ENCODE peak calls at places on chromosomes 12 and 14, in ten cellular contexts. E, F, B, L, T, Q, Z, W, O and I are unnamed samples.

GRCh38 chr14:59964251-59965007 is 44.5 kb downstream of the LRRC9 start:
- DNase-seq in E (no peak), F (peak; percentile 1), B (no peak), L (no peak), T (no peak), Q (no peak), Z (no peak), W (peak; percentile 10), O (no peak), I (no peak)

GRCh38 chr12:101243074-101243473 is 33.0 kb upstream of the SLC5A8 start:
- DNase-seq in E (no peak), F (no peak), B (no peak), L (no peak), T (no peak), Q (no peak), Z (no peak), W (no peak), O (no peak), I (no peak)

GRCh38 chr12:45725631-45726593 is 3.6 kb upstream of the ARID2 start:
- DNase-seq in E (peak; percentile 39), F (peak; percentile 54), B (peak; percentile 26), L (no peak), T (no peak), Q (no peak), Z (no peak), W (no peak), O (no peak), I (no peak)

GRCh38 chr14:74510211-74510931 is 16.8 kb downstream of the ISCA2 start:
- DNase-seq in E (no peak), F (peak; percentile 27), B (no peak), L (no peak), T (no peak), Q (no peak), Z (peak; percentile 34), W (no peak), O (no peak), I (no peak)

GRCh38 chr12:101875112-101875961 is 2.0 kb upstream of the DRAM1 start:
- DNase-seq in E (no peak), F (peak; percentile 67), B (no peak), L (no peak), T (no peak), Q (no peak), Z (no peak), W (no peak), O (no peak), I (no peak)

GRCh38 chr14:104142136-104143041 is 4.0 kb downstream of the KIF26A start:
- DNase-seq in E (no peak), F (no peak), B (no peak), L (no peak), T (no peak), Q (no peak), Z (no peak), W (no peak), O (no peak), I (no peak)

GRCh38 chr12:113136128-113136989 is 798 bp upstream of the RASAL1 start:
- DNase-seq in E (peak; percentile 83), F (no peak), B (no peak), L (no peak), T (no peak), Q (no peak), Z (no peak), W (no peak), O (no peak), I (no peak)

GRCh38 chr14:89025581-89026236 is 201.3 kb downstream of the TTC8 start:
- DNase-seq in E (no peak), F (peak; percentile 38), B (no peak), L (peak; percentile 19), T (no peak), Q (peak; percentile 83), Z (no peak), W (no peak), O (no peak), I (peak; percentile 51)

GRCh38 chr12:89098390-89099102 is 253.8 kb downstream of the DUSP6 start:
- DNase-seq in E (no peak), F (peak; percentile 42), B (peak; percentile 20), L (peak; percentile 33), T (no peak), Q (no peak), Z (peak; percentile 27), W (no peak), O (no peak), I (no peak)

GRCh38 chr12:127012109-127012508 is 1254.9 kb upstream of the TMEM132C start:
- DNase-seq in E (no peak), F (no peak), B (no peak), L (no peak), T (no peak), Q (no peak), Z (no peak), W (no peak), O (no peak), I (no peak)

GRCh38 chr12:125871811-125872594 is 806.8 kb downstream of the AACS start:
- DNase-seq in E (no peak), F (no peak), B (no peak), L (peak; percentile 23), T (no peak), Q (no peak), Z (no peak), W (no peak), O (no peak), I (no peak)

GRCh38 chr14:54085137-54085810 is 128.6 kb upstream of the BMP4 start:
- DNase-seq in E (no peak), F (peak; percentile 6), B (no peak), L (no peak), T (no peak), Q (no peak), Z (no peak), W (no peak), O (no peak), I (no peak)

GRCh38 chr12:53530920-53531319 is 23.6 kb upstream of the NPFF start:
- DNase-seq in E (no peak), F (no peak), B (no peak), L (no peak), T (no peak), Q (peak; percentile 14), Z (no peak), W (no peak), O (no peak), I (no peak)

DNA sequence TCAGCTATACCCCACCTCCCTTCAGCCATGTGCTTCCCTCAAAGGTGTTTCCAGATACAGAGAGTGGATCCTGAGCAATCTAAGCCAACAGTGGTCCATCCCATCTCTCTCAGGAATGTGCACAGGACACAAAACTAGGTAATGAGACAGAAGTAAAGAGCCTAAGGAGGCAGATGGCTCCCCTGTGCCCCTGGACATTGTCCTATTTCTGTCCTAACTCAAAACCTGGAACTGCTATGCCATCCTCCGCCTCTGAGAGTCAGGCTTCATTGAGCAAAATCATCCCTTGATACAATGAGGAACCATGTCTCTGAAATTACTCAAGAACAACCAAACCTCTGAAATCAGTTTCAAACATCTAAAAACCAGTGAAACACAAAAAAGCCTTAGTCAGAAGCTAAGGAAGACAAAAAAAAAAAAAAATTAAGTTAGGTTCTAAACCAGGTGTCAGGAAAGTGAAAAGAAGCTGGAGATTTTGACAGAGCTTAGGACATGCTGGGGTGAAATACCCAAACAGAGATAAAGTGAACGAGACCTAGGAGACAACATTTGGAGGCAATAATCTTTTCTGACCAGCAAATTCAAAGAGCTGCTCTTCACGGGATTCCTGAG is 200.3 kb upstream of the PLEKHG7 start:
- DNase-seq in E (no peak), F (peak; percentile 11), B (no peak), L (no peak), T (no peak), Q (no peak), Z (no peak), W (no peak), O (no peak), I (no peak)
- TF ChIP-seq CTCF in E (peak; percentile 35), F (peak; percentile 24), B (peak; percentile 54), L (no peak), T (peak; percentile 52), Q (no peak), Z (no peak), W (no peak), O (peak; percentile 23), I (no peak)

GRCh38 chr14:93079865-93080403 is 35.8 kb downstream of the ITPK1 start:
- DNase-seq in E (no peak), F (no peak), B (no peak), L (no peak), T (no peak), Q (no peak), Z (no peak), W (no peak), O (no peak), I (no peak)
- H3K4me3 ChIP-seq in E (no peak overlapping the region), F (no peak overlapping the region), B (no peak overlapping the region), L (no peak overlapping the region), T (no peak overlapping the region), Q (no peak overlapping the region), Z (no peak overlapping the region), W (no peak overlapping the region), O (no peak overlapping the region), I (no peak overlapping the region)

DNA sequence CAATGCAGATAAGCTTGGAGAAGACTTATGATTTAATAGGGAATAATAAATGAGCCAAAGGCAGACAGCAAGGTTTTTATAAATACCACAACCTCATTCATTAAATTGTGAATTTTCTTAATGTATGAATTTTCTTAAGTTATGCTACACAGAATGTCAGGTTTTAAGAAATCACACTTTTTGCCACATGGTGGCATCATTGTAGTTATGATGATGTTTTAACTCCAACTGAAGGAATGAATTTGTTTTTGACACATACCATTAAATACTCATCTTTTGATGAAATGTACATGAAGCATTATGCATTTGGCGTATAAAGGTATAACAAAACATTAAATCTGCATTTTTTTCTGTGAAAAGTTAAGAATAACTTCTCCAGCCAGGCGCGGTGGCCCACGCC is 524.1 kb upstream of the FBXO33 start:
- DNase-seq in E (no peak), F (no peak), B (no peak), L (no peak), T (no peak), Q (no peak), Z (no peak), W (no peak), O (no peak), I (no peak)
- TF ChIP-seq CTCF in E (no peak), F (no peak), B (no peak), L (no peak), T (peak; percentile 35), Q (no peak), Z (no peak), W (no peak), O (no peak), I (no peak)

GRCh38 chr12:57604454-57605307 is at the start of gene DTX3:
- DNase-seq in E (peak; percentile 53), F (no peak), B (no peak), L (peak; percentile 50), T (no peak), Q (no peak), Z (peak; percentile 72), W (no peak), O (no peak), I (no peak)

GRCh38 chr12:57602544-57602943 is 2.1 kb upstream of the DTX3 start:
- DNase-seq in E (no peak), F (no peak), B (no peak), L (no peak), T (no peak), Q (no peak), Z (no peak), W (no peak), O (no peak), I (no peak)

GRCh38 chr12:57603758-57604453 is 718 bp upstream of the DTX3 start:
- DNase-seq in E (peak; percentile 66), F (peak; percentile 50), B (no peak), L (no peak), T (no peak), Q (peak; percentile 38), Z (peak; percentile 62), W (no peak), O (peak; percentile 17), I (no peak)

GRCh38 chr12:57605308-57606015 is 838 bp downstream of the DTX3 start:
- DNase-seq in E (no peak), F (no peak), B (no peak), L (no peak), T (no peak), Q (no peak), Z (no peak), W (no peak), O (no peak), I (no peak)

GRCh38 chr12:57603323-57603722 is 1.3 kb upstream of the DTX3 start:
- DNase-seq in E (no peak), F (no peak), B (no peak), L (no peak), T (no peak), Q (no peak), Z (no peak), W (no peak), O (no peak), I (no peak)
- H3K4me3 ChIP-seq in E (no peak overlapping the region), F (no peak overlapping the region), B (no peak overlapping the region), L (peak overlapping the region; percentile 76), T (no peak overlapping the region), Q (no peak overlapping the region), Z (no peak overlapping the region), W (no peak overlapping the region), O (no peak overlapping the region), I (no peak overlapping the region)